ENCODE peak calls at places on chromosomes 5 and 9, in five cellular contexts. Y, P, T, C and N are unnamed samples.

GRCh38 chr5:108521011-108521700 is 139.3 kb upstream of the FBXL17 start:
- DNase-seq in C (no peak), P (no peak), T (no peak), Y (no peak), N (no peak)

GRCh38 chr9:34591911-34592866 is 2.7 kb upstream of the CNTFR start:
- DNase-seq in P (no peak), T (no peak), C (no peak), Y (no peak), N (no peak)

GRCh38 chr5:119329701-119330100 is 26.1 kb upstream of the TNFAIP8 start:
- DNase-seq in T (no peak), C (no peak), Y (no peak), P (no peak), N (no peak)

GRCh38 chr9:71446081-71446480 is 322.2 kb downstream of the CEMIP2 start:
- DNase-seq in P (no peak), C (no peak), Y (no peak), T (no peak), N (no peak)

GRCh38 chr9:107953556-107954158 is 464.1 kb upstream of the KLF4 start:
- DNase-seq in Y (no peak), P (no peak), C (no peak), T (no peak), N (no peak)

GRCh38 chr9:90979614-90980013 is 178.0 kb downstream of the SYK start:
- DNase-seq in T (no peak), C (no peak), Y (no peak), P (no peak), N (no peak)

GRCh38 chr9:129826344-129826743 is 2.4 kb upstream of the TOR1A start:
- DNase-seq in Y (no peak), P (no peak), C (peak), T (peak), N (no peak)

GRCh38 chr9:138045541-138046490 is 168.2 kb downstream of the CACNA1B start:
- DNase-seq in C (no peak), T (no peak), Y (no peak), P (no peak), N (no peak)

GRCh38 chr5:175825906-175826305 is 45.5 kb upstream of the CPLX2 start:
- DNase-seq in C (no peak), Y (no peak), P (no peak), T (no peak), N (no peak)

GRCh38 chr9:87504938-87505337 is 7.3 kb downstream of the DAPK1 start:
- DNase-seq in Y (no peak), C (no peak), P (no peak), T (no peak), N (no peak)

GRCh38 chr5:14176888-14177287 is 33.7 kb downstream of the TRIO start:
- DNase-seq in C (no peak), P (no peak), T (no peak), Y (no peak), N (no peak)

GRCh38 chr5:59661939-59662615 is 231.4 kb downstream of the PDE4D start:
- DNase-seq in T (no peak), C (no peak), P (no peak), Y (no peak), N (no peak)
- H3K4me3 ChIP-seq in T (no peak), C (no peak), P (peak), Y (no peak), N (peak)

GRCh38 chr5:144087576-144087975 is 82.9 kb downstream of the YIPF5 start:
- DNase-seq in T (no peak), P (no peak), Y (no peak), C (no peak), N (no peak)

GRCh38 chr5:144083185-144083584 is 87.3 kb downstream of the YIPF5 start:
- DNase-seq in Y (no peak), C (no peak), P (no peak), T (no peak), N (no peak)

GRCh38 chr5:144086295-144086694 is 84.2 kb downstream of the YIPF5 start:
- DNase-seq in T (no peak), P (no peak), Y (no peak), C (no peak), N (no peak)

GRCh38 chr5:144085381-144085780 is 85.1 kb downstream of the YIPF5 start:
- DNase-seq in P (no peak), T (no peak), Y (no peak), C (no peak), N (no peak)

GRCh38 chr5:144084971-144085370 is 85.5 kb downstream of the YIPF5 start:
- DNase-seq in C (no peak), Y (no peak), P (no peak), T (no peak), N (no peak)
- H3K4me3 ChIP-seq in C (no peak), Y (no peak), P (no peak), T (no peak), N (no peak)

DNA sequence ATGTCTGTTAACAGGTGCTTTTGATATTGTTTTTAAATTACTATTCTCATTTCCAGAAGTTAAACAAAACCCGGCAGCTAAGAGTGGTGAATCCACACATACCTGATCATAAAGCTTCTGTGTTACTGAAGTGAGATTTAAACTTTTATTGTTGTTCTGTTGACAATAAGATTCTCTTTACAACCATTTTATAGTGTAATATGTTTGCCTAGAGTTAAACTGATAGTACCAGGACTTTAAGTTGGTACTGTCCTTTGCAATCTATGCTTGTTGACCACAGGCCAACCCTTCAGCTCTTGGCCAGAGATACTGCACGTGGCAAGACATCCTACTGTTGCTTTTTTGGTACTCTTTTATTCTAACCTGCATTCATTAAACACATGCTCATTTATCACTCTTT is 806.2 kb downstream of the MTRR start:
- DNase-seq in P (no peak), T (no peak), Y (no peak), C (no peak), N (no peak)
- H3K4me3 ChIP-seq in P (no peak), T (no peak), Y (no peak), C (no peak), N (no peak)

DNA sequence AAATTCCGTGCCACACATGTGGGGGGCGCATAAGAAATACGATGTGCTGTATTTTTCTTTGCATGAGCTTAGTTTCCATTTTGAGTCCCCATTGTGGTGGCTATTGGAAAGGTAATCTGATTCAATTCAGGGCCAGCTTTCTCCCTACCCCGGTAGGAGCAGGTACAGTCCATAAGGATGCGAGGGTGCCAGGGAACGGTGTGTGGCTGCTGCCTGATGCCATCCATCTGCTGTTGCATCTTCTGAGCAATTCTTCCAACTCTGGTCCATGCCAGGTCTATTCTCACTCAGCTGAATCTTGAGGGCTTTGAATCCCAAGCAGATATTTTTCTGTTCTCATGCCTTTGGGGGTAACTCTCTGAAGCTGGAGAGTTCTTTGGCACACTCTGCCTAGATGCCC is 392.7 kb downstream of the AGTPBP1 start:
- DNase-seq in C (no peak), T (no peak), Y (no peak), P (no peak), N (no peak)
- H3K4me3 ChIP-seq in C (no peak), T (no peak), Y (no peak), P (no peak), N (no peak)

GRCh38 chr9:93955356-93956182 is 414 bp upstream of the BARX1 start:
- DNase-seq in Y (no peak), P (no peak), C (no peak), T (no peak), N (no peak)

GRCh38 chr9:93956183-93956784 is 1.1 kb upstream of the BARX1 start:
- DNase-seq in P (no peak), T (no peak), Y (no peak), C (no peak), N (no peak)

GRCh38 chr9:93952784-93953491 is 2.2 kb downstream of the BARX1 start:
- DNase-seq in Y (no peak), C (no peak), P (no peak), T (no peak), N (no peak)

GRCh38 chr9:93953492-93954435 is 1.4 kb downstream of the BARX1 start:
- DNase-seq in T (no peak), P (no peak), Y (no peak), C (no peak), N (no peak)

GRCh38 chr9:93954436-93955355 is at the start of gene BARX1:
- DNase-seq in C (no peak), P (no peak), Y (no peak), T (no peak), N (no peak)
- H3K4me3 ChIP-seq in C (no peak), P (peak), Y (no peak), T (no peak), N (peak)

GRCh38 chr5:31761877-31762276 is 122.9 kb downstream of the PDZD2 start:
- DNase-seq in C (no peak), T (no peak), Y (no peak), P (no peak), N (no peak)
- H3K4me3 ChIP-seq in C (no peak), T (no peak), Y (no peak), P (no peak), N (no peak)